ENCODE peak calls at places on chromosome 11, in five cellular contexts. One of them, this sample, is unnamed.
A peak's percentile ranks its signal among the peaks of the same experiment; 100 is the strongest.

GRCh38 chr11:107859459-107860239 is 1.1 kb upstream of the SLC35F2 start:
- DNase-seq in A549: peak; percentile 36
- DNase-seq in WTC11: peak; percentile 51
- DNase-seq in K562: peak; percentile 29
- DNase-seq in GM12878: peak; percentile 63
- DNase-seq in this sample: no peak

GRCh38 chr11:104970756-104971155 is 2.4 kb upstream of the CASP4 start:
- DNase-seq in A549: no peak
- DNase-seq in WTC11: no peak
- DNase-seq in K562: no peak
- DNase-seq in GM12878: no peak
- DNase-seq in this sample: no peak

GRCh38 chr11:27471588-27472397 is 797 bp downstream of the LGR4 start:
- DNase-seq in A549: peak; percentile 38
- DNase-seq in WTC11: peak; percentile 48
- DNase-seq in K562: peak; percentile 30
- DNase-seq in GM12878: no peak
- DNase-seq in this sample: no peak

GRCh38 chr11:79113099-79113498 is 327.7 kb downstream of the TENM4 start:
- DNase-seq in A549: no peak
- DNase-seq in WTC11: no peak
- DNase-seq in K562: no peak
- DNase-seq in GM12878: no peak
- DNase-seq in this sample: no peak

GRCh38 chr11:79236541-79236971 is 204.3 kb downstream of the TENM4 start:
- DNase-seq in A549: no peak
- DNase-seq in WTC11: no peak
- DNase-seq in K562: no peak
- DNase-seq in GM12878: no peak
- DNase-seq in this sample: no peak

GRCh38 chr11:8096575-8096974 is 15.6 kb downstream of the TUB start:
- DNase-seq in A549: no peak
- DNase-seq in WTC11: no peak
- DNase-seq in K562: no peak
- DNase-seq in GM12878: no peak
- DNase-seq in this sample: no peak

GRCh38 chr11:17333799-17334586 is 17.6 kb upstream of the NCR3LG1 start:
- DNase-seq in A549: no peak
- DNase-seq in WTC11: no peak
- DNase-seq in K562: no peak
- DNase-seq in GM12878: no peak
- DNase-seq in this sample: no peak

GRCh38 chr11:73875840-73876239 is 806 bp downstream of the COA4 start:
- DNase-seq in A549: no peak
- DNase-seq in WTC11: peak; percentile 14
- DNase-seq in K562: peak; percentile 24
- DNase-seq in GM12878: no peak
- DNase-seq in this sample: no peak

GRCh38 chr11:97905101-97905500 is 1115.6 kb upstream of the CNTN5 start:
- DNase-seq in A549: no peak
- DNase-seq in WTC11: no peak
- DNase-seq in K562: no peak
- DNase-seq in GM12878: no peak
- DNase-seq in this sample: no peak

GRCh38 chr11:47723041-47723440 is 7.9 kb upstream of the AGBL2 start:
- DNase-seq in A549: no peak
- DNase-seq in WTC11: no peak
- DNase-seq in K562: no peak
- DNase-seq in GM12878: no peak
- DNase-seq in this sample: no peak

GRCh38 chr11:127627629-127628462 is 627.3 kb upstream of the KIRREL3 start:
- DNase-seq in A549: no peak
- DNase-seq in WTC11: no peak
- DNase-seq in K562: no peak
- DNase-seq in GM12878: no peak
- DNase-seq in this sample: no peak

GRCh38 chr11:46202149-46202548 is 75.3 kb upstream of the CREB3L1 start:
- DNase-seq in A549: no peak
- DNase-seq in WTC11: peak; percentile 32
- DNase-seq in K562: no peak
- DNase-seq in GM12878: no peak
- DNase-seq in this sample: no peak

GRCh38 chr11:11996321-11997174 is 11.9 kb downstream of the DKK3 start:
- DNase-seq in A549: no peak
- DNase-seq in WTC11: no peak
- DNase-seq in K562: no peak
- DNase-seq in GM12878: no peak
- DNase-seq in this sample: no peak

GRCh38 chr11:18393581-18394299 is 623 bp upstream of the LDHA start:
- DNase-seq in A549: no peak
- DNase-seq in WTC11: no peak
- DNase-seq in K562: peak; percentile 63
- DNase-seq in GM12878: no peak
- DNase-seq in this sample: no peak

GRCh38 chr11:36222755-36223635 is 66.2 kb downstream of the COMMD9 start:
- DNase-seq in A549: no peak
- DNase-seq in WTC11: no peak
- DNase-seq in K562: no peak
- DNase-seq in GM12878: no peak
- DNase-seq in this sample: no peak

GRCh38 chr11:73205666-73206343 is 12.3 kb upstream of the P2RY2 start:
- DNase-seq in A549: no peak
- DNase-seq in WTC11: no peak
- DNase-seq in K562: no peak
- DNase-seq in GM12878: no peak
- DNase-seq in this sample: no peak

GRCh38 chr11:76010051-76010450 is 195.0 kb downstream of the UVRAG start:
- DNase-seq in A549: no peak
- DNase-seq in WTC11: no peak
- DNase-seq in K562: no peak
- DNase-seq in GM12878: no peak
- DNase-seq in this sample: no peak

GRCh38 chr11:121711900-121712424 is 259.2 kb upstream of the SORL1-AS1 start:
- DNase-seq in A549: no peak
- DNase-seq in WTC11: no peak
- DNase-seq in K562: no peak
- DNase-seq in GM12878: no peak
- DNase-seq in this sample: peak; percentile 74

GRCh38 chr11:102306048-102306575 is 11.2 kb upstream of the BIRC3 start:
- DNase-seq in A549: peak; percentile 86
- DNase-seq in WTC11: no peak
- DNase-seq in K562: no peak
- DNase-seq in GM12878: no peak
- DNase-seq in this sample: no peak

GRCh38 chr11:1770528-1770927 is 6.8 kb upstream of the CTSD start:
- DNase-seq in A549: no peak
- DNase-seq in WTC11: no peak
- DNase-seq in K562: no peak
- DNase-seq in GM12878: no peak
- DNase-seq in this sample: no peak

GRCh38 chr11:128691802-128692749 is 1.8 kb upstream of the FLI1 start:
- DNase-seq in A549: no peak
- DNase-seq in WTC11: peak; percentile 60
- DNase-seq in K562: no peak
- DNase-seq in GM12878: no peak
- DNase-seq in this sample: no peak

GRCh38 chr11:57471496-57471895 is 11.2 kb downstream of the RTN4RL2 start:
- DNase-seq in A549: no peak
- DNase-seq in WTC11: no peak
- DNase-seq in K562: no peak
- DNase-seq in GM12878: no peak
- DNase-seq in this sample: no peak

GRCh38 chr11:820655-821512 is 2.2 kb downstream of the PNPLA2 start:
- DNase-seq in A549: peak; percentile 79
- DNase-seq in WTC11: no peak
- DNase-seq in K562: no peak
- DNase-seq in GM12878: no peak
- DNase-seq in this sample: peak; percentile 70

GRCh38 chr11:120929664-120930154 is 94.2 kb upstream of the TBCEL start:
- DNase-seq in A549: peak; percentile 53
- DNase-seq in WTC11: peak; percentile 84
- DNase-seq in K562: peak; percentile 70
- DNase-seq in GM12878: no peak
- DNase-seq in this sample: peak; percentile 30

GRCh38 chr11:73310076-73310475 is 2.0 kb downstream of the ARHGEF17 start:
- DNase-seq in A549: no peak
- DNase-seq in WTC11: no peak
- DNase-seq in K562: no peak
- DNase-seq in GM12878: no peak
- DNase-seq in this sample: no peak

GRCh38 chr11:121767433-121767832 is 314.7 kb upstream of the SORL1-AS1 start:
- DNase-seq in A549: no peak
- DNase-seq in WTC11: no peak
- DNase-seq in K562: no peak
- DNase-seq in GM12878: peak; percentile 54
- DNase-seq in this sample: no peak

GRCh38 chr11:95922536-95923440 is 1.1 kb downstream of the MTMR2 start:
- DNase-seq in A549: no peak
- DNase-seq in WTC11: no peak
- DNase-seq in K562: peak; percentile 23
- DNase-seq in GM12878: no peak
- DNase-seq in this sample: no peak

GRCh38 chr11:94574193-94574961 is 7.2 kb downstream of the PIWIL4 start:
- DNase-seq in A549: no peak
- DNase-seq in WTC11: no peak
- DNase-seq in K562: peak; percentile 45
- DNase-seq in GM12878: no peak
- DNase-seq in this sample: no peak

GRCh38 chr11:8258289-8258688 is 5.4 kb downstream of the LMO1 start:
- DNase-seq in A549: no peak
- DNase-seq in WTC11: no peak
- DNase-seq in K562: no peak
- DNase-seq in GM12878: no peak
- DNase-seq in this sample: no peak

GRCh38 chr11:19353287-19353686 is 112.5 kb upstream of the E2F8 start:
- DNase-seq in A549: no peak
- DNase-seq in WTC11: no peak
- DNase-seq in K562: no peak
- DNase-seq in GM12878: no peak
- DNase-seq in this sample: no peak

GRCh38 chr11:127420139-127420538 is 419.6 kb upstream of the KIRREL3 start:
- DNase-seq in A549: no peak
- DNase-seq in WTC11: no peak
- DNase-seq in K562: no peak
- DNase-seq in GM12878: no peak
- DNase-seq in this sample: no peak

GRCh38 chr11:83158965-83159900 is 2.3 kb downstream of the PCF11 start:
- DNase-seq in A549: no peak
- DNase-seq in WTC11: no peak
- DNase-seq in K562: no peak
- DNase-seq in GM12878: no peak
- DNase-seq in this sample: no peak

DNA sequence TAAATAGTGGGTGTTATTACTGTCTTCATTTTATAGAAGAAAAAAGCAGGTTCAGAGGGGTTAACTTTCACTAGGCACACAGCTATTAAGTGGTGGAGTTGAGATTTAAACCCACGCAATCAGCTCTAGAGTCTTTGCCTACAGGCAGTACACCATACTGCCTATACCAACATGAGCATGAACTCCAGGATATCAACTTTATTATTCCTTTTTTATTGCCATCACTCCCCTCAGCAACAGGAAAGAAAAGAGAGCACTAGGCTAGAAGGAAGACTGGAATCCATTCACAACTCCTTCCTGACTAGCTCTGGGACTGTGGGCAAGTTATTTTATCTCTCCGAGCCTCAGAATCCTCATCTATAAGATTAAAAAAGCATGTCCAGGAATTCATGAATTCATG is 58.7 kb upstream of the FSHB start:
- DNase-seq in A549: no peak
- DNase-seq in WTC11: no peak
- DNase-seq in K562: no peak
- DNase-seq in GM12878: no peak
- DNase-seq in this sample: no peak
- TF ChIP-seq ESRRA in A549: no peak
- TF ChIP-seq ESRRA in WTC11: no peak
- TF ChIP-seq ESRRA in K562: no peak
- TF ChIP-seq ESRRA in GM12878: no peak
- TF ChIP-seq ESRRA in this sample: no peak

GRCh38 chr11:122872046-122872445 is 10.5 kb upstream of the JHY start:
- DNase-seq in A549: no peak
- DNase-seq in WTC11: no peak
- DNase-seq in K562: no peak
- DNase-seq in GM12878: no peak
- DNase-seq in this sample: no peak
- TF ChIP-seq ESRRA in A549: no peak
- TF ChIP-seq ESRRA in WTC11: no peak
- TF ChIP-seq ESRRA in K562: no peak
- TF ChIP-seq ESRRA in GM12878: no peak
- TF ChIP-seq ESRRA in this sample: no peak

DNA sequence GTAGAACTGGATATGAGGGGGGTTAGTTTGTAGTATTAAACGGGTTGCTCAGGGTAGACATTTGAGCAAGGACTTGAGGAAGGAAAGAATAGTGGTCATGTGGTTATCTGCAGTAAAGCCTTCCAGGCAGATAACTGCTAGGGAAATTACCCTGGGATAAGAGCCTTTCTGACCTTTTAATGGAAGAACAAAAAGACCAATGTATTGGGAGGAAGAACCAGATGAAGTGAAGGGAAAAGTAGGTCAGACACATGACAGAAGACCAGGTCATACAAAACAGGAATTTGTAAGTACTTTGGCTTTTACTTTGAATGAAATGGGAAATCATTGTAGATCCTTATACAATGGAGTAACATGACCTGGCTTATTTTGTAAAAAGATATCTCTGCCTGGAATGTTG is 241.9 kb upstream of the CTSC start:
- DNase-seq in A549: no peak
- DNase-seq in WTC11: no peak
- DNase-seq in K562: no peak
- DNase-seq in GM12878: no peak
- DNase-seq in this sample: no peak
- TF ChIP-seq ESRRA in A549: no peak
- TF ChIP-seq ESRRA in WTC11: no peak
- TF ChIP-seq ESRRA in K562: no peak
- TF ChIP-seq ESRRA in GM12878: no peak
- TF ChIP-seq ESRRA in this sample: no peak

DNA sequence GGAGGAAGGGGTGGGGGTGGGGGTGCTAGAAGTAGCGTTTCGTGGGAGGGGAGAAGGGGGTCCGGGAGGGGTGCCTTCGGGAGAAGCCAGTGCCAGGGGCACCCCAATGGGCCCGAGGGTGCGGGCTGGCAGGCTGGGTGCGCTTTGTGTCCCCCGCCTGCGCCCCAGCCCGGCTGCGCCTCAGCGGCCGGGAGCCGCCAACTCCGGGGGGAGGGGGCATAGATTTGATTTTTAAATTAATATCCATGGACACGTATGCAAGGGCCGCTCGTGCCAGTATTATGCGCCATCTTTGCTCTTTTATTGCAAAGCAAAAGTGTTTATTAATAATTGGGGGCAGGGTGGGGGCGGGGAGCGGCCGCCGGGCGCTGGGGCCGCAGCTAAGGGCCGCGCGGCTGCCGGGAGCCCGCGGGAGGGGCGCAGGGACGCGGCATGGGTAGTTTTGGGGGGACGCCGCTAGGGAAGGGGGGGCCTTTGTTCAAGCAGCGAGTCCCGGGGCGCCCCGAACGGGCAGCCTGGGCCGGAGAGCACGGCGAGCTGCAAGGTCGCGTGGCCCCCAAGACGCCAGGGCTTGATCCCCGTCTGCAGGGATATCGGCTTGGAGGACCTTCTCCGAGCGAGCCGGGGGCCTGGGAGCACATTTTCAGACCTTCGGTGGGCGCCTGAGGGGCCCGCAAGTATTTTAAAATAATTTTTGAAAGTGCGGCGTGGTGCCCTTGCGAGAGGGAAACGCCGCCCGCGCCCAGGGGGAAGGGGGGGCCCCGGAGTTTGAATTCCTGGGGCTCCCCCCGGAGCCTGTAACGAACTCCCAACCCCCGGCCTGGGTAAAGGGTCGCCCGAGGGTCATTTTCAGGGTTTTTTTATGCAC is 959 bp downstream of the CCND1 start:
- DNase-seq in A549: no peak
- DNase-seq in WTC11: no peak
- DNase-seq in K562: no peak
- DNase-seq in GM12878: no peak
- DNase-seq in this sample: no peak
- TF ChIP-seq ESRRA in A549: no peak
- TF ChIP-seq ESRRA in WTC11: no peak
- TF ChIP-seq ESRRA in K562: no peak
- TF ChIP-seq ESRRA in GM12878: no peak
- TF ChIP-seq ESRRA in this sample: no peak

This sample was measured in HepG2.